ENCODE peak calls at places on chromosome 5, in five cellular contexts. V, T, A, R and W are unnamed samples.

GRCh38 chr5:106171708-106172107 is 1499.0 kb downstream of the EFNA5 start:
- DNase-seq in V (peak), T (peak), A (peak), R (no peak), W (no peak)

GRCh38 chr5:178483620-178484019 is 106.6 kb downstream of the COL23A1 start:
- DNase-seq in V (no peak), T (no peak), A (no peak), R (peak), W (no peak)

GRCh38 chr5:153530357-153531143 is 40.1 kb downstream of the GRIA1 start:
- DNase-seq in V (no peak), T (no peak), A (no peak), R (no peak), W (no peak)

GRCh38 chr5:94017579-94017978 is 276.2 kb upstream of the POU5F2 start:
- DNase-seq in V (peak), T (no peak), A (no peak), R (no peak), W (no peak)

GRCh38 chr5:156593546-156593945 is 256.5 kb upstream of the PPP1R2B start:
- DNase-seq in V (no peak), T (no peak), A (no peak), R (no peak), W (no peak)

GRCh38 chr5:9549941-9550340 is 4.1 kb upstream of the SEMA5A start:
- DNase-seq in V (no peak), T (no peak), A (no peak), R (no peak), W (no peak)

GRCh38 chr5:143536364-143536763 is 132.9 kb upstream of the NR3C1 start:
- DNase-seq in V (peak), T (no peak), A (peak), R (no peak), W (no peak)

GRCh38 chr5:154627711-154628678 is 127.2 kb upstream of the LARP1 start:
- DNase-seq in V (no peak), T (no peak), A (no peak), R (no peak), W (no peak)

GRCh38 chr5:88824892-88825781 is 57.8 kb downstream of the MEF2C start:
- DNase-seq in V (peak), T (no peak), A (no peak), R (no peak), W (no peak)

GRCh38 chr5:89282832-89283510 is 400.0 kb upstream of the MEF2C start:
- DNase-seq in V (peak), T (no peak), A (peak), R (no peak), W (no peak)

GRCh38 chr5:50440651-50441478 is at the start of gene EMB:
- DNase-seq in V (no peak), T (peak), A (no peak), R (peak), W (peak)

GRCh38 chr5:10301842-10302610 is 5.7 kb downstream of the CMBL start:
- DNase-seq in V (peak), T (peak), A (no peak), R (no peak), W (no peak)

GRCh38 chr5:1772634-1773033 is 27.0 kb downstream of the MRPL36 start:
- DNase-seq in V (no peak), T (no peak), A (no peak), R (peak), W (peak)

GRCh38 chr5:148343049-148343413 is 7.7 kb downstream of the SPINK9 start:
- DNase-seq in V (peak), T (no peak), A (no peak), R (no peak), W (no peak)

GRCh38 chr5:134609232-134609851 is 23.3 kb downstream of the SAR1B start:
- DNase-seq in V (no peak), T (no peak), A (no peak), R (no peak), W (no peak)

GRCh38 chr5:151047814-151048425 is 27.5 kb downstream of the GPX3 start:
- DNase-seq in V (no peak), T (peak), A (no peak), R (peak), W (peak)

GRCh38 chr5:140244525-140245025 is 58.3 kb downstream of the PFDN1 start:
- DNase-seq in V (peak), T (peak), A (no peak), R (peak), W (peak)

GRCh38 chr5:126100767-126101166 is 322.4 kb upstream of the GRAMD2B start:
- DNase-seq in V (no peak), T (peak), A (no peak), R (no peak), W (peak)

GRCh38 chr5:176810084-176810597 is at the start of gene UNC5A:
- DNase-seq in V (peak), T (peak), A (no peak), R (peak), W (peak)

GRCh38 chr5:118952992-118953651 is 35.2 kb downstream of the DTWD2 start:
- DNase-seq in V (no peak), T (no peak), A (no peak), R (no peak), W (no peak)

GRCh38 chr5:14110196-14110595 is 32.9 kb upstream of the TRIO start:
- DNase-seq in V (no peak), T (no peak), A (no peak), R (no peak), W (no peak)

GRCh38 chr5:177126771-177127170 is 6.8 kb upstream of the NSD1 start:
- DNase-seq in V (no peak), T (no peak), A (no peak), R (no peak), W (peak)

GRCh38 chr5:157464518-157465171 is 4.6 kb downstream of the NIPAL4 start:
- DNase-seq in V (peak), T (peak), A (peak), R (no peak), W (no peak)

GRCh38 chr5:94544031-94544650 is 74.3 kb downstream of the KIAA0825 start:
- DNase-seq in V (no peak), T (no peak), A (no peak), R (no peak), W (no peak)

GRCh38 chr5:41532485-41532884 is 22.1 kb upstream of the PLCXD3 start:
- DNase-seq in V (no peak), T (no peak), A (no peak), R (no peak), W (no peak)

GRCh38 chr5:36651775-36652685 is 45.6 kb downstream of the SLC1A3 start:
- DNase-seq in V (no peak), T (no peak), A (no peak), R (no peak), W (no peak)

GRCh38 chr5:2754621-2755370 is 3.3 kb upstream of the IRX2 start:
- DNase-seq in V (no peak), T (no peak), A (no peak), R (no peak), W (no peak)

GRCh38 chr5:180545248-180545647 is 46.1 kb downstream of the SCGB3A1 start:
- DNase-seq in V (no peak), T (no peak), A (no peak), R (no peak), W (no peak)

GRCh38 chr5:31889131-31889561 is 250.2 kb downstream of the PDZD2 start:
- DNase-seq in V (no peak), T (peak), A (no peak), R (no peak), W (no peak)